ENCODE peak calls at places on chromosomes 16 and 17, in seven cellular contexts. R, A, X, D, Q, U and C are unnamed samples.

GRCh38 chr17:50972579-50972978 is 106.4 kb upstream of the TOB1 start:
- DNase-seq in A (no peak), R (no peak), D (no peak), X (no peak), U (no peak), Q (no peak), C (no peak)

GRCh38 chr16:31002252-31002700 is 8.2 kb downstream of the STX1B start:
- DNase-seq in D (no peak), R (no peak), X (no peak), U (no peak), A (no peak), Q (no peak), C (no peak)

GRCh38 chr16:86772231-86772510 is 193.8 kb downstream of the FOXL1 start:
- DNase-seq in Q (no peak), U (no peak), A (no peak), R (no peak), X (no peak), D (no peak), C (no peak)

GRCh38 chr17:57662644-57663308 is 82.3 kb downstream of the CCDC182 start:
- DNase-seq in Q (peak), U (peak), R (peak), A (peak), X (peak), D (peak), C (peak)

GRCh38 chr16:58670177-58670576 is 14.4 kb downstream of the SLC38A7 start:
- DNase-seq in X (no peak), D (no peak), R (no peak), A (no peak), U (no peak), Q (no peak), C (no peak)

GRCh38 chr16:89365044-89365467 is 125.3 kb downstream of the ANKRD11 start:
- DNase-seq in D (no peak), U (no peak), X (no peak), A (no peak), R (no peak), Q (no peak), C (no peak)

GRCh38 chr16:2500937-2501750 is 12.6 kb upstream of the ATP6V0C start:
- DNase-seq in X (peak), R (peak), A (peak), Q (peak), D (peak), U (peak), C (peak)

GRCh38 chr17:45852535-45853297 is 8.0 kb downstream of the SPPL2C start:
- DNase-seq in A (peak), R (no peak), D (peak), Q (peak), U (peak), X (peak), C (peak)

GRCh38 chr17:29622337-29623282 is at the start of gene CORO6:
- DNase-seq in A (peak), D (no peak), X (peak), Q (peak), U (peak), R (no peak), C (peak)

GRCh38 chr17:81277421-81277820 is 17.7 kb downstream of the SLC38A10 start:
- DNase-seq in Q (peak), A (no peak), X (peak), U (peak), R (peak), D (no peak), C (peak)
- H3K4me3 ChIP-seq in Q (no peak), A (no peak), X (no peak), U (peak), R (peak), D (no peak), C (peak)

DNA sequence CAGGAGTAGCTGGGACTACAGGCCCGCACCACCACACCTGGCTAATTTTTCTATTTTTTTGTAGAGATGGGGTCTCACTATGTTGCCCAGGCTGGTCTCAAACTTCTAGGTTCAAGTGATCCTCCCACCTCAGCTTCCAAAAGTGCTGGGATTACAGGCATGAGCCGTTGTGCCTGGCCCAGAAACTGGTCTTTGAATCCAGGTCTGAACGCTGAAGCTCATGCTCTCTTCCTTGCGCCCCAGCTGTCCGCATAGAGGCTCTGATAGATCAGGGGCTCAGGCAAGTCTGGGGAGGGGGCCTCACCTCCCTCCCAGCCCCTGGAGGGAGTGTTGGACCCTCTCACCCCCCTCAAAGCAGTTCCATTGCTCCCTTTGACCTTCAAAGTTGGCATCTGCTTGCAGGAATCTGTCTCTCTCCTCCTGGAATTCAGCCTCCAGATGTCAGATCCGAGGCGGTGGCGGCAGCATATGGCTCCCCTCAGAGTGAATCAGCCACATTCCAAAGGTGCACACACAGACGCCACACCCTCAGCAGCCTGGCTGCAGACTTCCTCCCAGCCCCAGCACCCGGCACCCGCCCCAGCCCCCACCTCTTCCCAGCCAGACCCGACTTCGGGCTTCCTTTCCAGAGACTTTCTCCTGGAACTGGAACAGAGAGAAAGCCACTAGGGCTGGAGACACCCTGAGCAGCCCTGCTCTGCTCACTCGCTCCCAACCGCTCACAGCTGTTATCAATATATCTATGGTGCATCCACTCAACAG is 16.9 kb upstream of the GLIS2 start:
- DNase-seq in R (no peak), D (no peak), U (peak), A (peak), X (peak), Q (peak), C (peak)
- TF ChIP-seq EP300 in R (no peak), D (no peak), U (no peak), A (no peak), X (no peak), Q (no peak), C (no peak)

GRCh38 chr17:7282752-7283321 is 1.3 kb downstream of the SLC2A4 start:
- DNase-seq in A (no peak), U (no peak), D (peak), R (no peak), X (no peak), Q (peak), C (no peak)
- TF ChIP-seq CTCF in A (no peak), U (no peak), D (no peak), R (peak), X (no peak), Q (no peak), C (no peak)

GRCh38 chr17:67490471-67490870 is 113.4 kb downstream of the PITPNC1 start:
- DNase-seq in R (no peak), A (no peak), X (no peak), D (no peak), U (no peak), Q (no peak), C (no peak)

GRCh38 chr17:67488161-67488560 is 111.1 kb downstream of the PITPNC1 start:
- DNase-seq in Q (peak), R (no peak), D (no peak), X (no peak), A (no peak), U (no peak), C (no peak)

GRCh38 chr17:67489273-67489672 is 112.2 kb downstream of the PITPNC1 start:
- DNase-seq in A (no peak), U (no peak), R (no peak), D (no peak), X (no peak), Q (no peak), C (no peak)

GRCh38 chr17:67488768-67489167 is 111.7 kb downstream of the PITPNC1 start:
- DNase-seq in Q (no peak), X (no peak), D (no peak), R (no peak), A (no peak), U (no peak), C (no peak)

GRCh38 chr17:67487506-67487905 is 110.4 kb downstream of the PITPNC1 start:
- DNase-seq in X (no peak), R (no peak), D (no peak), U (no peak), Q (no peak), A (no peak), C (no peak)
- H3K4me3 ChIP-seq in X (no peak), R (no peak), D (no peak), U (no peak), Q (no peak), A (no peak), C (no peak)

GRCh38 chr17:4764612-4765011 is 7.1 kb upstream of the TM4SF5 start:
- DNase-seq in R (no peak), X (no peak), A (no peak), Q (no peak), U (no peak), D (no peak), C (no peak)

GRCh38 chr17:4759776-4760236 is 11.9 kb upstream of the TM4SF5 start:
- DNase-seq in D (peak), Q (no peak), X (no peak), A (no peak), U (no peak), R (no peak), C (no peak)
- TF ChIP-seq EP300 in D (peak), Q (no peak), X (no peak), A (no peak), U (no peak), R (no peak), C (no peak)